ENCODE peak calls at places on chromosomes 2 and 18, in ten cellular contexts. W, L, R, B, I, S, T, G, H and Y are unnamed samples.

GRCh38 chr2:68730828-68731227 is 3.8 kb upstream of the ARHGAP25 start:
- DNase-seq in G (no peak), B (no peak), S (peak), T (no peak), R (no peak), L (no peak), W (no peak), I (no peak), H (no peak), Y (no peak)

GRCh38 chr2:175612280-175612679 is 389.8 kb downstream of the LNPK start:
- DNase-seq in I (no peak), T (no peak), L (no peak), R (no peak), G (peak), H (no peak), W (no peak), B (no peak), S (no peak), Y (no peak)

GRCh38 chr2:120204417-120204816 is 18.8 kb downstream of the TMEM185B start:
- DNase-seq in G (no peak), B (no peak), S (no peak), T (no peak), R (no peak), H (no peak), W (no peak), L (no peak), I (no peak), Y (no peak)

GRCh38 chr2:179612591-179613298 is 248.7 kb downstream of the ZNF385B start:
- DNase-seq in I (no peak), R (no peak), B (no peak), T (no peak), G (no peak), S (no peak), W (no peak), L (peak), H (no peak), Y (no peak)

GRCh38 chr2:217958206-217958888 is 44.4 kb downstream of the TNS1 start:
- DNase-seq in W (no peak), G (no peak), L (no peak), T (no peak), S (no peak), B (no peak), R (peak), H (no peak), I (no peak), Y (no peak)

GRCh38 chr2:217797661-217798069 is 205.1 kb downstream of the TNS1 start:
- DNase-seq in W (no peak), B (no peak), H (no peak), L (no peak), I (peak), T (no peak), S (peak), G (no peak), R (no peak), Y (peak)

GRCh38 chr2:175976758-175977157 is 25.3 kb downstream of the LNPK start:
- DNase-seq in T (no peak), G (no peak), L (peak), H (peak), W (no peak), I (no peak), R (no peak), S (peak), B (peak), Y (no peak)

GRCh38 chr18:21444465-21445023 is 156.0 kb downstream of the ESCO1 start:
- DNase-seq in B (no peak), L (peak), G (no peak), W (peak), T (no peak), S (peak), H (no peak), R (no peak), I (no peak), Y (no peak)

GRCh38 chr2:39778233-39778632 is 825 bp downstream of the THUMPD2 start:
- DNase-seq in S (no peak), T (no peak), R (no peak), L (no peak), W (no peak), H (no peak), G (no peak), I (no peak), B (no peak), Y (no peak)

GRCh38 chr2:43266692-43267091 is 40.3 kb upstream of the ZFP36L2 start:
- DNase-seq in W (no peak), L (no peak), S (no peak), H (no peak), R (peak), I (peak), B (no peak), G (no peak), T (no peak), Y (no peak)

GRCh38 chr2:63842149-63843061 is 709 bp downstream of the UGP2 start:
- DNase-seq in L (peak), G (no peak), H (peak), W (no peak), R (no peak), I (no peak), T (no peak), S (peak), B (no peak), Y (no peak)

GRCh38 chr2:32227492-32227891 is 37.2 kb downstream of the NLRC4 start:
- DNase-seq in R (no peak), T (no peak), S (no peak), W (no peak), I (no peak), H (no peak), G (no peak), L (no peak), B (no peak), Y (no peak)

GRCh38 chr2:174070281-174070680 is 105.1 kb upstream of the SP3 start:
- DNase-seq in G (no peak), L (no peak), S (no peak), H (no peak), R (no peak), W (no peak), T (no peak), I (no peak), B (no peak), Y (no peak)

GRCh38 chr2:219021591-219021990 is 19.7 kb downstream of the CFAP65 start:
- DNase-seq in I (no peak), G (no peak), R (no peak), S (no peak), W (no peak), T (no peak), L (no peak), H (no peak), B (no peak), Y (no peak)

GRCh38 chr18:45627204-45627526 is 11.9 kb downstream of the SLC14A2 start:
- DNase-seq in I (no peak), L (no peak), G (no peak), S (no peak), B (no peak), H (no peak), T (no peak), R (no peak), W (no peak), Y (no peak)

GRCh38 chr2:3553946-3554345 is 4.2 kb downstream of the RNASEH1 start:
- DNase-seq in T (no peak), B (no peak), S (no peak), G (no peak), W (no peak), H (no peak), L (no peak), I (no peak), R (no peak), Y (no peak)

GRCh38 chr2:151946856-151947523 is 118.8 kb upstream of the ARL5A start:
- DNase-seq in L (peak), B (no peak), W (peak), I (no peak), T (no peak), R (no peak), G (peak), S (peak), H (no peak), Y (no peak)

GRCh38 chr2:150178591-150178990 is 308.9 kb downstream of the RND3 start:
- DNase-seq in S (no peak), I (no peak), T (no peak), W (no peak), L (no peak), B (no peak), H (no peak), G (no peak), R (no peak), Y (no peak)

GRCh38 chr2:149021271-149021719 is 17.2 kb upstream of the LYPD6B start:
- DNase-seq in R (no peak), L (no peak), H (no peak), G (no peak), B (no peak), W (no peak), I (no peak), T (no peak), S (no peak), Y (no peak)

GRCh38 chr2:33788044-33788443 is 188.9 kb upstream of the FAM98A start:
- DNase-seq in T (no peak), S (peak), L (no peak), R (no peak), B (no peak), H (no peak), W (no peak), G (no peak), I (no peak), Y (no peak)

GRCh38 chr2:25851740-25852503 is 26.4 kb downstream of the ASXL2 start:
- DNase-seq in I (peak), G (no peak), H (peak), B (peak), R (no peak), W (no peak), T (no peak), L (peak), S (peak), Y (no peak)

GRCh38 chr2:23208339-23208738 is 176.6 kb upstream of the KLHL29 start:
- DNase-seq in W (no peak), R (no peak), T (no peak), G (no peak), H (no peak), B (no peak), S (no peak), I (no peak), L (no peak), Y (no peak)

GRCh38 chr18:26919656-26920055 is 54.1 kb upstream of the AQP4 start:
- DNase-seq in W (no peak), I (no peak), H (no peak), T (no peak), R (no peak), G (no peak), L (no peak), B (peak), S (peak), Y (no peak)

GRCh38 chr2:63500398-63500797 is 87.9 kb downstream of the WDPCP start:
- DNase-seq in R (no peak), G (no peak), B (no peak), I (no peak), W (no peak), T (no peak), H (no peak), L (no peak), S (peak), Y (no peak)

GRCh38 chr18:60554961-60555360 is 182.4 kb upstream of the MC4R start:
- DNase-seq in B (no peak), T (no peak), W (no peak), H (no peak), R (no peak), G (no peak), I (no peak), S (no peak), L (no peak), Y (no peak)

GRCh38 chr2:1804251-1804855 is 60.0 kb upstream of the PXDN start:
- DNase-seq in L (no peak), G (no peak), W (no peak), T (no peak), R (no peak), B (no peak), S (no peak), H (no peak), I (no peak), Y (no peak)

GRCh38 chr2:86225581-86225980 is 26.3 kb downstream of the MRPL35 start:
- DNase-seq in S (no peak), H (peak), B (no peak), T (no peak), G (no peak), L (peak), W (no peak), I (peak), R (no peak), Y (no peak)

GRCh38 chr2:22359020-22359672 is 1025.8 kb upstream of the KLHL29 start:
- DNase-seq in T (no peak), G (no peak), R (no peak), L (no peak), I (no peak), W (no peak), B (no peak), S (no peak), H (no peak), Y (no peak)

GRCh38 chr2:149049142-149049541 is 10.6 kb downstream of the LYPD6B start:
- DNase-seq in B (no peak), G (no peak), S (peak), R (no peak), W (no peak), T (no peak), L (no peak), H (no peak), I (no peak), Y (no peak)

GRCh38 chr2:241068136-241068941 is 33.7 kb downstream of the MTERF4 start:
- DNase-seq in L (no peak), T (no peak), W (no peak), H (no peak), I (no peak), S (no peak), B (no peak), G (no peak), R (no peak), Y (peak)

GRCh38 chr18:42268793-42269192 is 313.8 kb downstream of the PIK3C3 start:
- DNase-seq in T (no peak), W (no peak), L (no peak), G (no peak), B (no peak), H (no peak), R (no peak), I (no peak), S (no peak), Y (no peak)

GRCh38 chr2:27049422-27050280 is 1.8 kb upstream of the AGBL5 start:
- DNase-seq in B (no peak), G (peak), R (peak), I (peak), H (no peak), W (no peak), T (peak), S (peak), L (no peak), Y (no peak)

GRCh38 chr2:24493713-24494112 is 2.7 kb downstream of the NCOA1 start:
- DNase-seq in G (no peak), I (no peak), T (no peak), R (no peak), H (no peak), W (no peak), B (no peak), S (no peak), L (no peak), Y (no peak)

GRCh38 chr2:232321817-232322559 is 56.6 kb upstream of the ALPP start:
- DNase-seq in L (no peak), H (no peak), B (no peak), G (no peak), R (no peak), S (no peak), I (no peak), W (no peak), T (no peak), Y (no peak)

GRCh38 chr2:168378960-168379669 is 77.0 kb upstream of the CERS6 start:
- DNase-seq in L (no peak), I (no peak), T (no peak), R (no peak), S (no peak), B (no peak), W (no peak), G (peak), H (no peak), Y (no peak)

DNA sequence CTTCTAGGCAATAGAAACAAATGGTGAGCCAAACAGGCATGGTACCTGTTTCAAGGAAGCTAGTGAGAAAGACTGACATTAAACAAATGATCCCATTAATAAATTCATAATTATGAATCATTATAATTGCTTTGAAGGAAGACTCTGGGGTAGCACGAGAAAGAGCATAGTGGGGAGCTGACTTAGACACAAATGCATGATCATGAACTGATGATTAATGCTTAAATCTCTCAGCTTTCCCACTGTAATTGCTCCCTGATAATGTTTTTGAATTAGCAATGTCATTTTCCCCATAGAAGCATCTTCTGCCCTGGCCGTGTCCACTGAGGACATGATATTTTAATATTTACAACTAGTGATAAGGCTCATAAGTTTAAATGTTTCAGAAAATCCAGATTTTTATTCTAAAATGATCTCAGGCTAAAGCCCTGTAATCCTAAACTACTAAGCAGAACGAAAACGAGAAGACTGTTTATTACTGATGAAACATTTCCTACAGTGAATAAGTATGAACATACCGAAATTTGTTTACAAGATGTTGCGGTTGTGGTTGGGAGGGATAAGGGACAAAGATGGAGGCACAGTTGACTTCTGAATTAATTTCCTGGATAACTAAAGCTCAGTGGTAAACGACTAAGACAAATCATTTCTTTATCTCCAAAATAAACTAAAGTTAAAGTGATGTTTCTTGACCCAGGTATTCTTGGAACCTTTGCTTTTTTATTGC is 47.3 kb upstream of the TACR1 start:
- DNase-seq in G (no peak), I (no peak), S (no peak), L (no peak), B (no peak), T (no peak), R (no peak), H (no peak), W (no peak), Y (no peak)
- TF ChIP-seq CTCF in G (no peak), I (no peak), S (no peak), L (no peak), B (no peak), T (no peak), R (no peak), H (no peak), W (no peak), Y (no peak)

GRCh38 chr2:172928754-172929153 is 146.9 kb upstream of the MAP3K20 start:
- DNase-seq in W (no peak), S (peak), H (peak), I (no peak), G (no peak), R (no peak), B (no peak), L (peak), T (no peak), Y (no peak)
- TF ChIP-seq CTCF in W (no peak), S (no peak), H (no peak), I (no peak), G (no peak), R (no peak), B (no peak), L (no peak), T (no peak), Y (no peak)

DNA sequence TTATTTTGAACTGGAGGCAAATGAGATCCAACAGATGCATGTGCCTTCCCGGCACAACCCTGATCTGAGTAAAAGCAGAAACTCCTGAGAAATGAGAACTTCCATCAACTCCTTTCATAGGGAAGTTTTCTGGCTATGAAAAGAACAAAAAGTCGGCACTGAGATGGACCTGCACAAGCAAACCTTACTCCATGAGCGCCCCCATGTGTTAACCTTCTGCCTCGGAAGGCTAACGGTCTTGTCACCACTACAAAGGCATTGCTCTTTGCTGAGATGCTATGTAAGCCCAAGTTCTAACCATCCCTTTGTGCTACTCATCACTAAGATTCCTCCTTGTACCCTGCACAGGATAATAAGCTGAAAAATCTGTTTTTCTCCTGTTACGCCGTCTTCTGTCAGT is 57.3 kb upstream of the SULT1C3 start:
- DNase-seq in L (peak), G (no peak), S (peak), B (no peak), W (peak), I (no peak), R (no peak), T (no peak), H (no peak), Y (no peak)
- TF ChIP-seq CTCF in L (peak), G (no peak), S (peak), B (no peak), W (peak), I (no peak), R (no peak), T (no peak), H (no peak), Y (peak)

GRCh38 chr2:45850558-45850957 is 199.1 kb downstream of the PRKCE start:
- DNase-seq in T (no peak), I (no peak), L (no peak), B (no peak), W (no peak), H (no peak), R (no peak), S (no peak), G (no peak), Y (no peak)
- TF ChIP-seq CTCF in T (no peak), I (no peak), L (no peak), B (no peak), W (no peak), H (no peak), R (no peak), S (no peak), G (no peak), Y (no peak)

GRCh38 chr2:70767699-70768584 is at the start of gene ADD2:
- DNase-seq in S (peak), T (no peak), B (no peak), H (no peak), L (no peak), I (peak), G (peak), W (peak), R (peak), Y (peak)
- TF ChIP-seq CTCF in S (no peak), T (peak), B (peak), H (no peak), L (peak), I (no peak), G (peak), W (peak), R (peak), Y (peak)

DNA sequence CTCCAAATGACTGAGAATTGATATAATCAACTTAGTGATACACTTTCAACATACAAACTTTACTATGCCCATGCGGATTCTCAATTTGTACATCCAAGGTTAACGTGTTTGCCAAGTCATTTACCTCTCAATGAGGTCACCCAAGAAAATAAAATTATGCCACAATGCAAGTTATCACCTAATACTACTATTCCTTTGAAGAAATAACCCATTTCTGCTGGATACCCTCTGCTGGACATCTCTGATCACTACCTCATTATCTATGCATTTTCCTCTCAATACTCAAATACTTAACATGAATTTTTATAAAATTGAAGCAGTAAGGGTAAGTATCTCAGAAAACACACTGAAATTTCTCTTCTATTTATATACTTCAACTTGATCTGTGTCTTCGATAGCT is 12.7 kb downstream of the HNRNPLL start:
- DNase-seq in R (no peak), H (no peak), L (no peak), B (no peak), I (no peak), S (no peak), T (no peak), W (no peak), G (no peak), Y (no peak)
- TF ChIP-seq CTCF in R (no peak), H (peak), L (peak), B (peak), I (no peak), S (no peak), T (no peak), W (peak), G (no peak), Y (peak)

GRCh38 chr2:196239622-196240587 is 68.5 kb upstream of the STK17B start:
- DNase-seq in G (peak), R (peak), T (peak), I (peak), L (peak), W (no peak), H (peak), B (no peak), S (peak), Y (no peak)
- TF ChIP-seq CTCF in G (no peak), R (peak), T (no peak), I (no peak), L (peak), W (no peak), H (no peak), B (no peak), S (peak), Y (no peak)

GRCh38 chr2:10028407-10028987 is 14.9 kb upstream of the KLF11 start:
- DNase-seq in L (no peak), H (no peak), G (no peak), B (no peak), W (no peak), S (no peak), I (peak), T (no peak), R (no peak), Y (no peak)
- TF ChIP-seq CTCF in L (peak), H (no peak), G (no peak), B (no peak), W (peak), S (no peak), I (no peak), T (no peak), R (no peak), Y (peak)

DNA sequence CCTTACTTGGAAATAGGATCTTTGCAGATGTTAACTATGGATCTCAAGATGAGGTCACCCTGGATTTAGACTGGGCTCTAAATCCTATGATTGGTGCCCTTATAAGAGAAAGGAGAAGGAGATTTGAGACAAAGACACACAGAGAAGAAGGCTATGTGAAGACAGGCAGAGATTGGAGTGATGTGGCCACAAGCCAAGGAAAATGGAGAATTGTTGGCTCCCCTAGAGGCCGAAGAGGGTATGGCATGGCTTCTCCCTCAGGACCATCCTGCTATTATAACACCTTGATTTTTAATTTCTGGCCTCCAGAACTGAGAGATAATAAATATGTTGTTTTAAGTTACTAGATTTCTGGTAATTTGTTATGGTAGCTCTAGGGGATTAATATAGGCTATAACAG is 7.6 kb downstream of the CYBRD1 start:
- DNase-seq in W (no peak), R (no peak), I (no peak), L (no peak), B (no peak), S (no peak), H (no peak), G (no peak), T (no peak), Y (no peak)
- TF ChIP-seq CTCF in W (peak), R (peak), I (peak), L (peak), B (peak), S (peak), H (peak), G (peak), T (peak), Y (peak)